ENCODE peak calls at places on chromosomes 6 and 20, in nine cellular contexts. R is aorta, D is NAMALWA, A is HEK293T, T is GM13977, I is GM06990, B is fibroblast of the conjunctiva, G is head of caudate nucleus, K is AG09319. L is an unnamed sample.

GRCh38 chr20:32249030-32249738 is 28.3 kb upstream of the KIF3B start:
- DNase-seq in D (no peak), K (no peak), G (no peak), B (no peak), A (no peak), R (peak; percentile 3), I (no peak), T (no peak), L (no peak)

GRCh38 chr20:49986049-49986448 is 3.3 kb downstream of the SNAI1 start:
- DNase-seq in G (no peak), D (no peak), I (no peak), A (no peak), K (no peak), B (no peak), T (no peak), R (no peak), L (no peak)

GRCh38 chr20:11453430-11453829 is 464.3 kb upstream of the BTBD3 start:
- DNase-seq in D (no peak), B (peak; percentile 23), G (no peak), I (no peak), K (no peak), A (no peak), R (no peak), T (no peak), L (no peak)

GRCh38 chr6:33279971-33280511 is 3.1 kb downstream of the B3GALT4 start:
- DNase-seq in G (no peak), D (peak; percentile 71), I (no peak), T (no peak), B (no peak), K (no peak), A (peak; percentile 81), R (no peak), L (no peak)

GRCh38 chr6:81814365-81815109 is 62.1 kb upstream of the TENT5A start:
- DNase-seq in D (no peak), G (no peak), B (peak; percentile 36), A (no peak), T (no peak), K (no peak), R (no peak), I (no peak), L (no peak)

GRCh38 chr20:33444797-33445560 is 1.4 kb upstream of the SNTA1 start:
- DNase-seq in K (no peak), A (no peak), B (no peak), I (no peak), G (no peak), T (no peak), R (no peak), D (peak; percentile 51), L (no peak)

GRCh38 chr20:62900692-62901584 is 25.4 kb downstream of the DIDO1 start:
- DNase-seq in G (no peak), R (peak; percentile 52), T (peak; percentile 50), I (no peak), A (peak; percentile 49), D (peak; percentile 67), B (no peak), K (no peak), L (no peak)

GRCh38 chr20:14984305-14984704 is 646.9 kb upstream of the FLRT3 start:
- DNase-seq in R (no peak), I (no peak), T (no peak), D (no peak), K (no peak), G (no peak), B (no peak), A (no peak), L (no peak)

GRCh38 chr6:84027340-84028183 is 6.0 kb upstream of the MRAP2 start:
- DNase-seq in G (no peak), B (peak; percentile 35), K (no peak), I (no peak), T (no peak), R (peak; percentile 86), A (no peak), D (no peak), L (no peak)

GRCh38 chr6:33765368-33765767 is 18.7 kb upstream of the IP6K3 start:
- DNase-seq in B (no peak), D (no peak), A (no peak), R (no peak), T (no peak), K (no peak), I (no peak), G (no peak), L (no peak)

GRCh38 chr6:130500693-130501092 is 134.9 kb downstream of the TMEM200A start:
- DNase-seq in D (no peak), T (no peak), R (no peak), G (no peak), I (no peak), B (peak; percentile 91), A (no peak), K (peak; percentile 86), L (no peak)

GRCh38 chr20:4813076-4813838 is 91.5 kb downstream of the PRND start:
- DNase-seq in G (no peak), T (peak; percentile 73), D (peak; percentile 84), K (no peak), B (no peak), A (no peak), R (no peak), I (peak; percentile 84), L (no peak)

GRCh38 chr6:158837684-158838625 is 18.8 kb upstream of the EZR start:
- DNase-seq in A (no peak), R (no peak), I (no peak), K (no peak), D (no peak), T (no peak), B (no peak), G (no peak), L (no peak)

GRCh38 chr20:1391640-1392442 is 1.0 kb downstream of the FKBP1A start:
- DNase-seq in T (no peak), R (no peak), G (no peak), K (no peak), A (no peak), B (no peak), D (peak; percentile 42), I (no peak), L (no peak)

GRCh38 chr6:119148102-119148824 is 69.8 kb upstream of the FAM184A start:
- DNase-seq in B (peak; percentile 91), G (no peak), A (peak; percentile 71), D (peak; percentile 53), T (peak; percentile 34), R (no peak), K (peak; percentile 70), I (no peak), L (peak; percentile 58)